ENCODE peak calls at places on chromosomes 2 and 18, in seven cellular contexts. One of them, this sample, is unnamed.

GRCh38 chr2:201343559-201343958 is 13.6 kb downstream of the FLACC1 start:
- DNase-seq in H4: no peak
- DNase-seq in cardiac fibroblast: no peak
- DNase-seq in Calu3: no peak
- DNase-seq in GM19239: no peak
- DNase-seq in fibroblast of lung: no peak
- DNase-seq in KG1: no peak
- DNase-seq in this sample: no peak

GRCh38 chr18:46672062-46672970 is 15.3 kb upstream of the LOXHD1 start:
- DNase-seq in H4: peak; percentile 28
- DNase-seq in cardiac fibroblast: no peak
- DNase-seq in Calu3: no peak
- DNase-seq in GM19239: no peak
- DNase-seq in fibroblast of lung: peak; percentile 58
- DNase-seq in KG1: no peak
- DNase-seq in this sample: no peak

GRCh38 chr2:241224851-241225438 is 36.5 kb downstream of the ANO7 start:
- DNase-seq in H4: no peak
- DNase-seq in cardiac fibroblast: no peak
- DNase-seq in Calu3: no peak
- DNase-seq in GM19239: no peak
- DNase-seq in fibroblast of lung: no peak
- DNase-seq in KG1: no peak
- DNase-seq in this sample: no peak

GRCh38 chr2:238998775-238999174 is 150.9 kb downstream of the TWIST2 start:
- DNase-seq in H4: no peak
- DNase-seq in cardiac fibroblast: no peak
- DNase-seq in Calu3: no peak
- DNase-seq in GM19239: no peak
- DNase-seq in fibroblast of lung: no peak
- DNase-seq in KG1: no peak
- DNase-seq in this sample: no peak

GRCh38 chr2:134670955-134671354 is 47.8 kb downstream of the TMEM163 start:
- DNase-seq in H4: no peak
- DNase-seq in cardiac fibroblast: no peak
- DNase-seq in Calu3: peak; percentile 42
- DNase-seq in GM19239: no peak
- DNase-seq in fibroblast of lung: no peak
- DNase-seq in KG1: no peak
- DNase-seq in this sample: no peak

GRCh38 chr2:99984781-99985525 is 157.4 kb downstream of the AFF3 start:
- DNase-seq in H4: no peak
- DNase-seq in cardiac fibroblast: peak; percentile 5
- DNase-seq in Calu3: no peak
- DNase-seq in GM19239: no peak
- DNase-seq in fibroblast of lung: peak; percentile 29
- DNase-seq in KG1: no peak
- DNase-seq in this sample: no peak

GRCh38 chr18:13217971-13218375 is 587 bp upstream of the LDLRAD4 start:
- DNase-seq in H4: no peak
- DNase-seq in cardiac fibroblast: no peak
- DNase-seq in Calu3: no peak
- DNase-seq in GM19239: no peak
- DNase-seq in fibroblast of lung: peak; percentile 21
- DNase-seq in KG1: no peak
- DNase-seq in this sample: no peak

GRCh38 chr2:111659361-111660281 is 224.4 kb downstream of the ANAPC1 start:
- DNase-seq in H4: peak; percentile 70
- DNase-seq in cardiac fibroblast: peak; percentile 89
- DNase-seq in Calu3: peak; percentile 91
- DNase-seq in GM19239: no peak
- DNase-seq in fibroblast of lung: peak; percentile 93
- DNase-seq in KG1: no peak
- DNase-seq in this sample: peak; percentile 70

GRCh38 chr18:58578835-58579560 is 49.9 kb downstream of the ALPK2 start:
- DNase-seq in H4: peak; percentile 36
- DNase-seq in cardiac fibroblast: peak; percentile 73
- DNase-seq in Calu3: no peak
- DNase-seq in GM19239: no peak
- DNase-seq in fibroblast of lung: peak; percentile 90
- DNase-seq in KG1: no peak
- DNase-seq in this sample: no peak

GRCh38 chr2:47520302-47520630 is 117.3 kb downstream of the MSH2 start:
- DNase-seq in H4: no peak
- DNase-seq in cardiac fibroblast: no peak
- DNase-seq in Calu3: no peak
- DNase-seq in GM19239: no peak
- DNase-seq in fibroblast of lung: no peak
- DNase-seq in KG1: peak; percentile 21
- DNase-seq in this sample: no peak

GRCh38 chr2:129008055-129008880 is 689.6 kb upstream of the HS6ST1 start:
- DNase-seq in H4: no peak
- DNase-seq in cardiac fibroblast: no peak
- DNase-seq in Calu3: no peak
- DNase-seq in GM19239: no peak
- DNase-seq in fibroblast of lung: peak; percentile 1
- DNase-seq in KG1: no peak
- DNase-seq in this sample: no peak

GRCh38 chr2:238425979-238426567 is 654 bp upstream of the ASB1 start:
- DNase-seq in H4: peak; percentile 35
- DNase-seq in cardiac fibroblast: peak; percentile 74
- DNase-seq in Calu3: no peak
- DNase-seq in GM19239: no peak
- DNase-seq in fibroblast of lung: peak; percentile 92
- DNase-seq in KG1: no peak
- DNase-seq in this sample: peak; percentile 34

GRCh38 chr2:151518802-151519201 is 109.1 kb downstream of the RIF1 start:
- DNase-seq in H4: no peak
- DNase-seq in cardiac fibroblast: peak; percentile 4
- DNase-seq in Calu3: no peak
- DNase-seq in GM19239: no peak
- DNase-seq in fibroblast of lung: peak; percentile 13
- DNase-seq in KG1: no peak
- DNase-seq in this sample: no peak

GRCh38 chr2:109726666-109727270 is 67.3 kb upstream of the RGPD5 start:
- DNase-seq in H4: no peak
- DNase-seq in cardiac fibroblast: no peak
- DNase-seq in Calu3: peak; percentile 74
- DNase-seq in GM19239: no peak
- DNase-seq in fibroblast of lung: no peak
- DNase-seq in KG1: no peak
- DNase-seq in this sample: no peak

GRCh38 chr2:6290626-6291025 is 575.1 kb downstream of the CMPK2 start:
- DNase-seq in H4: no peak
- DNase-seq in cardiac fibroblast: no peak
- DNase-seq in Calu3: no peak
- DNase-seq in GM19239: no peak
- DNase-seq in fibroblast of lung: no peak
- DNase-seq in KG1: no peak
- DNase-seq in this sample: no peak

GRCh38 chr2:129806985-129807384 is 172.5 kb upstream of the RAB6C start:
- DNase-seq in H4: no peak
- DNase-seq in cardiac fibroblast: no peak
- DNase-seq in Calu3: no peak
- DNase-seq in GM19239: no peak
- DNase-seq in fibroblast of lung: no peak
- DNase-seq in KG1: no peak
- DNase-seq in this sample: no peak

GRCh38 chr18:79744625-79745024 is 53.1 kb upstream of the KCNG2 start:
- DNase-seq in H4: no peak
- DNase-seq in cardiac fibroblast: no peak
- DNase-seq in Calu3: no peak
- DNase-seq in GM19239: no peak
- DNase-seq in fibroblast of lung: no peak
- DNase-seq in KG1: no peak
- DNase-seq in this sample: no peak

GRCh38 chr18:34901299-34901698 is 139.9 kb upstream of the MAPRE2 start:
- DNase-seq in H4: no peak
- DNase-seq in cardiac fibroblast: peak; percentile 7
- DNase-seq in Calu3: no peak
- DNase-seq in GM19239: no peak
- DNase-seq in fibroblast of lung: peak; percentile 18
- DNase-seq in KG1: no peak
- DNase-seq in this sample: no peak

GRCh38 chr2:20438334-20439192 is 8.3 kb upstream of the RHOB start:
- DNase-seq in H4: no peak
- DNase-seq in cardiac fibroblast: peak; percentile 74
- DNase-seq in Calu3: peak; percentile 49
- DNase-seq in GM19239: no peak
- DNase-seq in fibroblast of lung: peak; percentile 79
- DNase-seq in KG1: no peak
- DNase-seq in this sample: no peak

GRCh38 chr2:230472619-230473018 is 56.6 kb downstream of the SP100 start:
- DNase-seq in H4: no peak
- DNase-seq in cardiac fibroblast: peak; percentile 47
- DNase-seq in Calu3: no peak
- DNase-seq in GM19239: no peak
- DNase-seq in fibroblast of lung: peak; percentile 75
- DNase-seq in KG1: no peak
- DNase-seq in this sample: no peak

GRCh38 chr2:19362652-19363473 is 4.4 kb upstream of the OSR1 start:
- DNase-seq in H4: peak; percentile 73
- DNase-seq in cardiac fibroblast: peak; percentile 91
- DNase-seq in Calu3: peak; percentile 82
- DNase-seq in GM19239: no peak
- DNase-seq in fibroblast of lung: peak; percentile 71
- DNase-seq in KG1: no peak
- DNase-seq in this sample: peak; percentile 72